ENCODE peak calls at places on chromosome 13, in four cellular contexts. One of them, this sample, is unnamed.

GRCh38 chr13:90999401-90999800 is 348.1 kb upstream of the MIR17HG start:
- DNase-seq in neural progenitor cell: no peak
- DNase-seq in hepatocyte: no peak
- DNase-seq in fibroblast of lung: no peak
- DNase-seq in this sample: no peak

GRCh38 chr13:101916108-101916757 is 463.8 kb downstream of the ITGBL1 start:
- DNase-seq in neural progenitor cell: peak; percentile 84
- DNase-seq in hepatocyte: peak; percentile 43
- DNase-seq in fibroblast of lung: peak; percentile 19
- DNase-seq in this sample: no peak

GRCh38 chr13:46686171-46686570 is 110.8 kb downstream of the ESD start:
- DNase-seq in neural progenitor cell: no peak
- DNase-seq in hepatocyte: no peak
- DNase-seq in fibroblast of lung: no peak
- DNase-seq in this sample: no peak

GRCh38 chr13:52428295-52428694 is 22.1 kb downstream of the VPS36 start:
- DNase-seq in neural progenitor cell: no peak
- DNase-seq in hepatocyte: peak; percentile 35
- DNase-seq in fibroblast of lung: no peak
- DNase-seq in this sample: no peak

GRCh38 chr13:20390526-20391175 is 135.0 kb downstream of the CRYL1 start:
- DNase-seq in neural progenitor cell: no peak
- DNase-seq in hepatocyte: no peak
- DNase-seq in fibroblast of lung: no peak
- DNase-seq in this sample: no peak

GRCh38 chr13:23610187-23610576 is 40.0 kb downstream of the TNFRSF19 start:
- DNase-seq in neural progenitor cell: no peak
- DNase-seq in hepatocyte: no peak
- DNase-seq in fibroblast of lung: peak; percentile 51
- DNase-seq in this sample: peak; percentile 10

GRCh38 chr13:111460548-111461444 is 140.4 kb downstream of the TEX29 start:
- DNase-seq in neural progenitor cell: peak; percentile 80
- DNase-seq in hepatocyte: peak; percentile 68
- DNase-seq in fibroblast of lung: peak; percentile 70
- DNase-seq in this sample: no peak

GRCh38 chr13:27600712-27601111 is 19.6 kb downstream of the LNX2 start:
- DNase-seq in neural progenitor cell: no peak
- DNase-seq in hepatocyte: no peak
- DNase-seq in fibroblast of lung: no peak
- DNase-seq in this sample: no peak

GRCh38 chr13:18952225-18953016 is 229.2 kb downstream of the TUBA3C start:
- DNase-seq in neural progenitor cell: no peak
- DNase-seq in hepatocyte: no peak
- DNase-seq in fibroblast of lung: no peak
- DNase-seq in this sample: no peak

GRCh38 chr13:111662451-111662850 is 342.0 kb downstream of the TEX29 start:
- DNase-seq in neural progenitor cell: no peak
- DNase-seq in hepatocyte: no peak
- DNase-seq in fibroblast of lung: no peak
- DNase-seq in this sample: no peak

GRCh38 chr13:80840313-80840976 is 499.5 kb upstream of the SPRY2 start:
- DNase-seq in neural progenitor cell: peak; percentile 56
- DNase-seq in hepatocyte: no peak
- DNase-seq in fibroblast of lung: peak; percentile 68
- DNase-seq in this sample: no peak

GRCh38 chr13:111491021-111491420 is 170.6 kb downstream of the TEX29 start:
- DNase-seq in neural progenitor cell: no peak
- DNase-seq in hepatocyte: no peak
- DNase-seq in fibroblast of lung: no peak
- DNase-seq in this sample: no peak

GRCh38 chr13:106533101-106533939 is 2.1 kb downstream of the EFNB2 start:
- DNase-seq in neural progenitor cell: peak; percentile 93
- DNase-seq in hepatocyte: peak; percentile 95
- DNase-seq in fibroblast of lung: peak; percentile 88
- DNase-seq in this sample: peak; percentile 51

GRCh38 chr13:55615080-55615479 is 1525.6 kb upstream of the PRR20A start:
- DNase-seq in neural progenitor cell: no peak
- DNase-seq in hepatocyte: no peak
- DNase-seq in fibroblast of lung: no peak
- DNase-seq in this sample: no peak

GRCh38 chr13:92354583-92354982 is 872.0 kb upstream of the GPC6 start:
- DNase-seq in neural progenitor cell: no peak
- DNase-seq in hepatocyte: no peak
- DNase-seq in fibroblast of lung: peak; percentile 9
- DNase-seq in this sample: no peak

GRCh38 chr13:63124863-63125262 is 1709.2 kb upstream of the PCDH20 start:
- DNase-seq in neural progenitor cell: no peak
- DNase-seq in hepatocyte: peak; percentile 17
- DNase-seq in fibroblast of lung: peak; percentile 74
- DNase-seq in this sample: peak; percentile 31

GRCh38 chr13:57418067-57418677 is 213.4 kb upstream of the PCDH17 start:
- DNase-seq in neural progenitor cell: no peak
- DNase-seq in hepatocyte: no peak
- DNase-seq in fibroblast of lung: no peak
- DNase-seq in this sample: peak; percentile 76

GRCh38 chr13:44364019-44364418 is 9.6 kb upstream of the SERP2 start:
- DNase-seq in neural progenitor cell: no peak
- DNase-seq in hepatocyte: no peak
- DNase-seq in fibroblast of lung: no peak
- DNase-seq in this sample: no peak

GRCh38 chr13:27138457-27139093 is 33.0 kb downstream of the USP12 start:
- DNase-seq in neural progenitor cell: no peak
- DNase-seq in hepatocyte: no peak
- DNase-seq in fibroblast of lung: no peak
- DNase-seq in this sample: no peak

GRCh38 chr13:46385946-46386345 is 1.1 kb downstream of the RUBCNL start:
- DNase-seq in neural progenitor cell: peak; percentile 5
- DNase-seq in hepatocyte: no peak
- DNase-seq in fibroblast of lung: no peak
- DNase-seq in this sample: no peak

GRCh38 chr13:62418872-62419271 is 1003.2 kb upstream of the PCDH20 start:
- DNase-seq in neural progenitor cell: no peak
- DNase-seq in hepatocyte: no peak
- DNase-seq in fibroblast of lung: peak; percentile 79
- DNase-seq in this sample: no peak

GRCh38 chr13:100835695-100836094 is 161.1 kb upstream of the TMTC4 start:
- DNase-seq in neural progenitor cell: no peak
- DNase-seq in hepatocyte: no peak
- DNase-seq in fibroblast of lung: no peak
- DNase-seq in this sample: no peak

GRCh38 chr13:51681037-51681678 is 96.9 kb downstream of the WDFY2 start:
- DNase-seq in neural progenitor cell: no peak
- DNase-seq in hepatocyte: peak; percentile 10
- DNase-seq in fibroblast of lung: peak; percentile 63
- DNase-seq in this sample: no peak

GRCh38 chr13:38752726-38753125 is 65.8 kb downstream of the FREM2 start:
- DNase-seq in neural progenitor cell: peak; percentile 31
- DNase-seq in hepatocyte: no peak
- DNase-seq in fibroblast of lung: no peak
- DNase-seq in this sample: no peak

GRCh38 chr13:43133792-43134191 is 110.4 kb downstream of the DNAJC15 start:
- DNase-seq in neural progenitor cell: no peak
- DNase-seq in hepatocyte: no peak
- DNase-seq in fibroblast of lung: no peak
- DNase-seq in this sample: no peak

GRCh38 chr13:30802953-30803478 is 67.7 kb downstream of the ALOX5AP start:
- DNase-seq in neural progenitor cell: peak; percentile 91
- DNase-seq in hepatocyte: peak; percentile 87
- DNase-seq in fibroblast of lung: peak; percentile 77
- DNase-seq in this sample: peak; percentile 55

GRCh38 chr13:113401452-113402415 is 37.8 kb upstream of the GRTP1 start:
- DNase-seq in neural progenitor cell: no peak
- DNase-seq in hepatocyte: no peak
- DNase-seq in fibroblast of lung: no peak
- DNase-seq in this sample: no peak

GRCh38 chr13:113399755-113400149 is 35.8 kb upstream of the GRTP1 start:
- DNase-seq in neural progenitor cell: no peak
- DNase-seq in hepatocyte: no peak
- DNase-seq in fibroblast of lung: no peak
- DNase-seq in this sample: no peak

GRCh38 chr13:113402471-113403254 is 38.7 kb upstream of the GRTP1 start:
- DNase-seq in neural progenitor cell: no peak
- DNase-seq in hepatocyte: no peak
- DNase-seq in fibroblast of lung: no peak
- DNase-seq in this sample: no peak

GRCh38 chr13:113398963-113399754 is 35.2 kb upstream of the GRTP1 start:
- DNase-seq in neural progenitor cell: peak; percentile 61
- DNase-seq in hepatocyte: no peak
- DNase-seq in fibroblast of lung: no peak
- DNase-seq in this sample: no peak

DNA sequence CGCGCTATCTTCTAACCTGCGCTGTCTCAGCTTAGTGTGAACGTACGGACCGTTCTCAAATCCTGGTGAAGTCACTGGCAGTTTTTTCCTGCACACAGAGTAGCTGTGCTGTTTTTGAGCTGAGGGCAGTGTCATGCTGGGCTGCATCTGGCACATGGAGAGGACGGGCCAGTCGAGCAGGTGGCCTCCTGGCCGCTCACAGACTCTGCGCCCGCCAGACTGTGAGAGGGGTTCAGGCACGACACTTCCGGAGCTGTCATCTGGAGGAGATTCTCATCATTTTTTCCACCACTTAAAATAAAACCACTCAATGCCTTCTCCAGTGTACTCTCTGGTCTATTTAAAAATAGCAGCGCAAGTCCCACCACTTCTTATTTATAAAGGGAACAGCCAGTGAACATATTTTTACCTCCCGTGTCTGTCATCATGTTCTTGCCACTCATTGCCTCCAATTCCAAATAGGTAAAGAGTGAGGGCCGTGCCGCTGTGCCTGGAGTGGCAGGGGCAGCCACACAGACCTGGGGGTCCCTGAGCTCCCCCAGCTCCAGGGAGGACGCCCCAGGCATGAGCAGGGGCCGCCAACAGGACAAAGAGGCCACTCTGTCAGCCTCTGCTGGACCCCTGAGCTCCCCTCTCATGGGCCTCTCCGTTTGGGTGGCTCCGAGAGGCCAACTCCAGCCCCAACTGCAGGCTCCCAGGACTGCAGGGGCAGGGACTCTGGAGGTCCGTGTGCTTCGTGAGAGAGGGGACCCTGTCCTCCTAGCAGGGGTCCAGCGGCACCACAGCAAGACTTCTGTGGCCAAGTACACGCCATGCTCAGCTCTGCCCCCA is 36.9 kb upstream of the GRTP1 start:
- DNase-seq in neural progenitor cell: no peak
- DNase-seq in hepatocyte: no peak
- DNase-seq in fibroblast of lung: no peak
- DNase-seq in this sample: no peak
- H3K4me3 ChIP-seq in neural progenitor cell: no peak overlapping the region
- H3K4me3 ChIP-seq in hepatocyte: no peak overlapping the region
- H3K4me3 ChIP-seq in fibroblast of lung: no peak overlapping the region
- H3K4me3 ChIP-seq in this sample: no peak overlapping the region

GRCh38 chr13:33445024-33445423 is 159.5 kb upstream of the STARD13 start:
- DNase-seq in neural progenitor cell: no peak
- DNase-seq in hepatocyte: no peak
- DNase-seq in fibroblast of lung: no peak
- DNase-seq in this sample: no peak

GRCh38 chr13:33446821-33447481 is 161.4 kb upstream of the STARD13 start:
- DNase-seq in neural progenitor cell: no peak
- DNase-seq in hepatocyte: peak; percentile 15
- DNase-seq in fibroblast of lung: peak; percentile 39
- DNase-seq in this sample: no peak

GRCh38 chr13:33445476-33445875 is 159.9 kb upstream of the STARD13 start:
- DNase-seq in neural progenitor cell: no peak
- DNase-seq in hepatocyte: no peak
- DNase-seq in fibroblast of lung: no peak
- DNase-seq in this sample: no peak

GRCh38 chr13:33435207-33435606 is 149.7 kb upstream of the STARD13 start:
- DNase-seq in neural progenitor cell: no peak
- DNase-seq in hepatocyte: no peak
- DNase-seq in fibroblast of lung: no peak
- DNase-seq in this sample: no peak

GRCh38 chr13:33441015-33441414 is 155.5 kb upstream of the STARD13 start:
- DNase-seq in neural progenitor cell: peak; percentile 44
- DNase-seq in hepatocyte: peak; percentile 23
- DNase-seq in fibroblast of lung: peak; percentile 34
- DNase-seq in this sample: no peak
- TF ChIP-seq CTCF in neural progenitor cell: peak; percentile 52
- TF ChIP-seq CTCF in hepatocyte: peak; percentile 38
- TF ChIP-seq CTCF in fibroblast of lung: no peak
- TF ChIP-seq CTCF in this sample: no peak

DNA sequence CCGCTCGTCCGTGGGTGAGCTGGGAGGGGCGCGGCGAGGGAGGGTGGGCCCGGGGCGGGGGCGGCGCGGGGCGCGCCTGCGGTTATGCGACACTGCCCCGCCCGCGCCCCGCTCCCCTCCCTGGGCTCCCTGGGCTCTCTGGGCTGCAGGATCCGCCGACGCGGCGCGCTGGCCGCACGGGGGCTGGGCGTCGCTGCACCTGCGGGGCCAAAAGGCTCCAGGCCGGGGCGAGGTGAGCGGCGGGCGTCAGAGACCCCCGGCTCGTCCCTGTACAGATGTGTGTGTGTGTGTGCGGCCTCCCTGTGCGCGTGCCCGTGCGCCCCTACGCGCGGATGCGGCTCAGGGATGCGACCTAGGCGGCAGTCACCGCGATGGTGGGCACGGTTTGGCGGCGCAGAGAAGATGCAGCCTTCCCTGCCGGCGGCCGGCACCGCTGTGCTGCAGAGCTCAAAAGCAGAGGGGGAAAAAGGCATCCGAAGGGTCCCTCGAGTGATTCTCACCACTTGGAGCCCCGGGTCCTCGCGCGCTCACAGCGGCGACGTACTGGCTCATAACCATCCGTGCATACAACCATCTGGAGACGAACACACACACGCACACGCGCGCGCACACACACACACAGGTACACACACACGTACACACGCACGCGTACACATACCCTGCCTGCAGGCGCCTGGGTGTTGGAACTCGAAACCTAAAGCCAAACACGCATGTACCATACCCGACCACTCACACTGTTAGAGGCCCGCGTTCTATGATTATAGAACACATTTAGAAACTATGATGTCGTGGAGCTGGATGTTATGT is 704 bp downstream of the ATP8A2 start:
- DNase-seq in neural progenitor cell: peak; percentile 66
- DNase-seq in hepatocyte: peak; percentile 14
- DNase-seq in fibroblast of lung: no peak
- DNase-seq in this sample: no peak
- TF ChIP-seq EZH2 in neural progenitor cell: peak; percentile 81
- TF ChIP-seq EZH2 in hepatocyte: peak; percentile 64
- TF ChIP-seq EZH2 in fibroblast of lung: peak; percentile 66
- TF ChIP-seq EZH2 in this sample: no peak

GRCh38 chr13:97222934-97223710 is 989 bp downstream of the MBNL2 start:
- DNase-seq in neural progenitor cell: peak; percentile 45
- DNase-seq in hepatocyte: no peak
- DNase-seq in fibroblast of lung: no peak
- DNase-seq in this sample: no peak
- H3K4me3 ChIP-seq in neural progenitor cell: peak overlapping the region; percentile 75
- H3K4me3 ChIP-seq in hepatocyte: peak overlapping the region; percentile 41
- H3K4me3 ChIP-seq in fibroblast of lung: peak overlapping the region; percentile 86
- H3K4me3 ChIP-seq in this sample: peak overlapping the region; percentile 75

This sample was measured in MM.1S.